ENCODE peak calls at places on chromosomes 7 and 10, in six cellular contexts. One of them, this sample, is unnamed.

GRCh38 chr7:144812379-144813283 is 23.2 kb downstream of the TPK1 start:
- DNase-seq in activated naive CD4-positive, alpha-beta T cell: peak
- DNase-seq in progenitor cell of endocrine pancreas: no peak
- DNase-seq in NCI-H2029 treated with DMSO at 0.1 percent for 48 hours: no peak
- DNase-seq in pons: no peak
- DNase-seq in CD4-positive, alpha-beta T cell: peak
- DNase-seq in this sample: no peak

GRCh38 chr10:3445688-3446087 is 273.1 kb upstream of the PITRM1 start:
- DNase-seq in activated naive CD4-positive, alpha-beta T cell: no peak
- DNase-seq in progenitor cell of endocrine pancreas: no peak
- DNase-seq in NCI-H2029 treated with DMSO at 0.1 percent for 48 hours: no peak
- DNase-seq in pons: no peak
- DNase-seq in CD4-positive, alpha-beta T cell: no peak
- DNase-seq in this sample: no peak

GRCh38 chr10:1309237-1309968 is 253.2 kb downstream of the WDR37 start:
- DNase-seq in activated naive CD4-positive, alpha-beta T cell: no peak
- DNase-seq in progenitor cell of endocrine pancreas: no peak
- DNase-seq in NCI-H2029 treated with DMSO at 0.1 percent for 48 hours: no peak
- DNase-seq in pons: no peak
- DNase-seq in CD4-positive, alpha-beta T cell: no peak
- DNase-seq in this sample: no peak

GRCh38 chr10:110872984-110873569 is 1.3 kb downstream of the PDCD4 start:
- DNase-seq in activated naive CD4-positive, alpha-beta T cell: no peak
- DNase-seq in progenitor cell of endocrine pancreas: no peak
- DNase-seq in NCI-H2029 treated with DMSO at 0.1 percent for 48 hours: no peak
- DNase-seq in pons: no peak
- DNase-seq in CD4-positive, alpha-beta T cell: no peak
- DNase-seq in this sample: no peak

GRCh38 chr10:127872011-127872741 is 20.6 kb downstream of the CLRN3 start:
- DNase-seq in activated naive CD4-positive, alpha-beta T cell: no peak
- DNase-seq in progenitor cell of endocrine pancreas: no peak
- DNase-seq in NCI-H2029 treated with DMSO at 0.1 percent for 48 hours: no peak
- DNase-seq in pons: no peak
- DNase-seq in CD4-positive, alpha-beta T cell: no peak
- DNase-seq in this sample: no peak

GRCh38 chr10:60089095-60089494 is 182.7 kb upstream of the CCDC6 start:
- DNase-seq in activated naive CD4-positive, alpha-beta T cell: no peak
- DNase-seq in progenitor cell of endocrine pancreas: no peak
- DNase-seq in NCI-H2029 treated with DMSO at 0.1 percent for 48 hours: no peak
- DNase-seq in pons: no peak
- DNase-seq in CD4-positive, alpha-beta T cell: no peak
- DNase-seq in this sample: no peak

GRCh38 chr7:3106353-3106752 is 62.7 kb upstream of the CARD11 start:
- DNase-seq in activated naive CD4-positive, alpha-beta T cell: no peak
- DNase-seq in progenitor cell of endocrine pancreas: no peak
- DNase-seq in NCI-H2029 treated with DMSO at 0.1 percent for 48 hours: no peak
- DNase-seq in pons: no peak
- DNase-seq in CD4-positive, alpha-beta T cell: no peak
- DNase-seq in this sample: no peak

GRCh38 chr7:132352774-132353173 is 223.5 kb downstream of the PLXNA4 start:
- DNase-seq in activated naive CD4-positive, alpha-beta T cell: no peak
- DNase-seq in progenitor cell of endocrine pancreas: no peak
- DNase-seq in NCI-H2029 treated with DMSO at 0.1 percent for 48 hours: no peak
- DNase-seq in pons: no peak
- DNase-seq in CD4-positive, alpha-beta T cell: no peak
- DNase-seq in this sample: no peak

GRCh38 chr7:183907-184767 is 8.2 kb upstream of the FAM20C start:
- DNase-seq in activated naive CD4-positive, alpha-beta T cell: no peak
- DNase-seq in progenitor cell of endocrine pancreas: no peak
- DNase-seq in NCI-H2029 treated with DMSO at 0.1 percent for 48 hours: no peak
- DNase-seq in pons: no peak
- DNase-seq in CD4-positive, alpha-beta T cell: no peak
- DNase-seq in this sample: no peak

GRCh38 chr7:131546583-131547111 is 9.8 kb downstream of the PODXL start:
- DNase-seq in activated naive CD4-positive, alpha-beta T cell: peak
- DNase-seq in progenitor cell of endocrine pancreas: no peak
- DNase-seq in NCI-H2029 treated with DMSO at 0.1 percent for 48 hours: peak
- DNase-seq in pons: no peak
- DNase-seq in CD4-positive, alpha-beta T cell: peak
- DNase-seq in this sample: peak

GRCh38 chr7:107530749-107531148 is 33.0 kb downstream of the COG5 start:
- DNase-seq in activated naive CD4-positive, alpha-beta T cell: no peak
- DNase-seq in progenitor cell of endocrine pancreas: no peak
- DNase-seq in NCI-H2029 treated with DMSO at 0.1 percent for 48 hours: no peak
- DNase-seq in pons: no peak
- DNase-seq in CD4-positive, alpha-beta T cell: no peak
- DNase-seq in this sample: no peak

GRCh38 chr7:115135769-115136410 is 214.0 kb downstream of the MDFIC start:
- DNase-seq in activated naive CD4-positive, alpha-beta T cell: no peak
- DNase-seq in progenitor cell of endocrine pancreas: no peak
- DNase-seq in NCI-H2029 treated with DMSO at 0.1 percent for 48 hours: no peak
- DNase-seq in pons: peak
- DNase-seq in CD4-positive, alpha-beta T cell: no peak
- DNase-seq in this sample: no peak

GRCh38 chr10:89241491-89242339 is 9.9 kb downstream of the LIPA start:
- DNase-seq in activated naive CD4-positive, alpha-beta T cell: no peak
- DNase-seq in progenitor cell of endocrine pancreas: no peak
- DNase-seq in NCI-H2029 treated with DMSO at 0.1 percent for 48 hours: no peak
- DNase-seq in pons: no peak
- DNase-seq in CD4-positive, alpha-beta T cell: no peak
- DNase-seq in this sample: no peak